ENCODE peak calls at places on chromosome 2, in four cellular contexts. One of them, this sample, is unnamed.

GRCh38 chr2:177616731-177617130 is 224.2 kb downstream of the AGPS start:
- DNase-seq in vagina: no peak
- DNase-seq in stomach: no peak
- DNase-seq in H54: no peak
- DNase-seq in this sample: no peak

GRCh38 chr2:236262238-236262637 is 2.0 kb downstream of the ASB18 start:
- DNase-seq in vagina: peak
- DNase-seq in stomach: no peak
- DNase-seq in H54: no peak
- DNase-seq in this sample: no peak

GRCh38 chr2:101893676-101894381 is 97.9 kb upstream of the IL1R2 start:
- DNase-seq in vagina: no peak
- DNase-seq in stomach: no peak
- DNase-seq in H54: no peak
- DNase-seq in this sample: no peak

GRCh38 chr2:7498927-7499489 is 581.8 kb downstream of the RNF144A start:
- DNase-seq in vagina: no peak
- DNase-seq in stomach: no peak
- DNase-seq in H54: no peak
- DNase-seq in this sample: no peak

GRCh38 chr2:70531419-70532130 is 22.1 kb downstream of the TGFA start:
- DNase-seq in vagina: no peak
- DNase-seq in stomach: no peak
- DNase-seq in H54: no peak
- DNase-seq in this sample: no peak

GRCh38 chr2:128347701-128348504 is 29.2 kb upstream of the HS6ST1 start:
- DNase-seq in vagina: no peak
- DNase-seq in stomach: peak
- DNase-seq in H54: no peak
- DNase-seq in this sample: no peak

GRCh38 chr2:224284134-224284946 is 117.6 kb downstream of the FAM124B start:
- DNase-seq in vagina: no peak
- DNase-seq in stomach: no peak
- DNase-seq in H54: no peak
- DNase-seq in this sample: peak

GRCh38 chr2:134866498-134867099 is 28.2 kb downstream of the ACMSD start:
- DNase-seq in vagina: no peak
- DNase-seq in stomach: no peak
- DNase-seq in H54: no peak
- DNase-seq in this sample: no peak

GRCh38 chr2:236654496-236654895 is 84.9 kb downstream of the ACKR3 start:
- DNase-seq in vagina: peak
- DNase-seq in stomach: no peak
- DNase-seq in H54: no peak
- DNase-seq in this sample: no peak

GRCh38 chr2:190469770-190470169 is 61.6 kb downstream of the MFSD6 start:
- DNase-seq in vagina: no peak
- DNase-seq in stomach: no peak
- DNase-seq in H54: no peak
- DNase-seq in this sample: peak

GRCh38 chr2:7891312-7891711 is 790.5 kb upstream of the ID2 start:
- DNase-seq in vagina: no peak
- DNase-seq in stomach: no peak
- DNase-seq in H54: no peak
- DNase-seq in this sample: no peak

GRCh38 chr2:224142397-224143312 is 103.6 kb upstream of the SERPINE2 start:
- DNase-seq in vagina: no peak
- DNase-seq in stomach: no peak
- DNase-seq in H54: peak
- DNase-seq in this sample: no peak

GRCh38 chr2:164243315-164243714 is 378.0 kb downstream of the GRB14 start:
- DNase-seq in vagina: no peak
- DNase-seq in stomach: no peak
- DNase-seq in H54: no peak
- DNase-seq in this sample: no peak

GRCh38 chr2:110149330-110150220 is 34.0 kb upstream of the MALL start:
- DNase-seq in vagina: no peak
- DNase-seq in stomach: no peak
- DNase-seq in H54: peak
- DNase-seq in this sample: no peak

GRCh38 chr2:157785200-157785599 is 90.9 kb downstream of the ACVR1 start:
- DNase-seq in vagina: no peak
- DNase-seq in stomach: no peak
- DNase-seq in H54: no peak
- DNase-seq in this sample: no peak

GRCh38 chr2:131077966-131078365 is 15.3 kb downstream of the FAM168B start:
- DNase-seq in vagina: no peak
- DNase-seq in stomach: no peak
- DNase-seq in H54: no peak
- DNase-seq in this sample: no peak

GRCh38 chr2:169361706-169362345 is 508 bp downstream of the LRP2 start:
- DNase-seq in vagina: no peak
- DNase-seq in stomach: no peak
- DNase-seq in H54: no peak
- DNase-seq in this sample: peak

GRCh38 chr2:105857076-105857740 is 112.5 kb downstream of the NCK2 start:
- DNase-seq in vagina: no peak
- DNase-seq in stomach: no peak
- DNase-seq in H54: no peak
- DNase-seq in this sample: no peak

GRCh38 chr2:200007291-200007690 is 51.9 kb downstream of the MAIP1 start:
- DNase-seq in vagina: no peak
- DNase-seq in stomach: no peak
- DNase-seq in H54: no peak
- DNase-seq in this sample: no peak

GRCh38 chr2:74414913-74415761 is 6.3 kb downstream of the C2orf81 start:
- DNase-seq in vagina: no peak
- DNase-seq in stomach: peak
- DNase-seq in H54: no peak
- DNase-seq in this sample: no peak

GRCh38 chr2:145027073-145027459 is 507.1 kb upstream of the ZEB2 start:
- DNase-seq in vagina: no peak
- DNase-seq in stomach: no peak
- DNase-seq in H54: no peak
- DNase-seq in this sample: no peak

GRCh38 chr2:205435970-205436369 is 246.3 kb upstream of the NRP2 start:
- DNase-seq in vagina: no peak
- DNase-seq in stomach: no peak
- DNase-seq in H54: no peak
- DNase-seq in this sample: no peak

GRCh38 chr2:190551928-190552327 is 17.4 kb upstream of the NEMP2 start:
- DNase-seq in vagina: no peak
- DNase-seq in stomach: no peak
- DNase-seq in H54: no peak
- DNase-seq in this sample: no peak

GRCh38 chr2:165471349-165471975 is 2.0 kb downstream of the CSRNP3 start:
- DNase-seq in vagina: no peak
- DNase-seq in stomach: no peak
- DNase-seq in H54: no peak
- DNase-seq in this sample: peak

GRCh38 chr2:226426292-226426736 is 373.3 kb downstream of the IRS1 start:
- DNase-seq in vagina: no peak
- DNase-seq in stomach: no peak
- DNase-seq in H54: no peak
- DNase-seq in this sample: no peak

GRCh38 chr2:234102112-234102511 is 51.6 kb downstream of the SPP2 start:
- DNase-seq in vagina: no peak
- DNase-seq in stomach: peak
- DNase-seq in H54: no peak
- DNase-seq in this sample: no peak

GRCh38 chr2:54859997-54860701 is 136.7 kb downstream of the EML6 start:
- DNase-seq in vagina: no peak
- DNase-seq in stomach: no peak
- DNase-seq in H54: peak
- DNase-seq in this sample: no peak

GRCh38 chr2:202036601-202037037 is 3.0 kb downstream of the FZD7 start:
- DNase-seq in vagina: no peak
- DNase-seq in stomach: no peak
- DNase-seq in H54: no peak
- DNase-seq in this sample: no peak

GRCh38 chr2:62339413-62339812 is 143.5 kb downstream of the B3GNT2 start:
- DNase-seq in vagina: no peak
- DNase-seq in stomach: no peak
- DNase-seq in H54: no peak
- DNase-seq in this sample: peak

GRCh38 chr2:148974126-148974525 is 64.4 kb upstream of the LYPD6B start:
- DNase-seq in vagina: no peak
- DNase-seq in stomach: no peak
- DNase-seq in H54: no peak
- DNase-seq in this sample: no peak

GRCh38 chr2:181275643-181276070 is 181.5 kb upstream of the ITGA4 start:
- DNase-seq in vagina: no peak
- DNase-seq in stomach: no peak
- DNase-seq in H54: no peak
- DNase-seq in this sample: no peak

GRCh38 chr2:189247276-189247675 is 67.7 kb upstream of the COL5A2 start:
- DNase-seq in vagina: no peak
- DNase-seq in stomach: no peak
- DNase-seq in H54: no peak
- DNase-seq in this sample: no peak

GRCh38 chr2:218224206-218224605 is 7.2 kb downstream of the ARPC2 start:
- DNase-seq in vagina: no peak
- DNase-seq in stomach: no peak
- DNase-seq in H54: no peak
- DNase-seq in this sample: no peak

GRCh38 chr2:105775809-105776559 is 31.3 kb downstream of the NCK2 start:
- DNase-seq in vagina: no peak
- DNase-seq in stomach: no peak
- DNase-seq in H54: no peak
- DNase-seq in this sample: no peak

DNA sequence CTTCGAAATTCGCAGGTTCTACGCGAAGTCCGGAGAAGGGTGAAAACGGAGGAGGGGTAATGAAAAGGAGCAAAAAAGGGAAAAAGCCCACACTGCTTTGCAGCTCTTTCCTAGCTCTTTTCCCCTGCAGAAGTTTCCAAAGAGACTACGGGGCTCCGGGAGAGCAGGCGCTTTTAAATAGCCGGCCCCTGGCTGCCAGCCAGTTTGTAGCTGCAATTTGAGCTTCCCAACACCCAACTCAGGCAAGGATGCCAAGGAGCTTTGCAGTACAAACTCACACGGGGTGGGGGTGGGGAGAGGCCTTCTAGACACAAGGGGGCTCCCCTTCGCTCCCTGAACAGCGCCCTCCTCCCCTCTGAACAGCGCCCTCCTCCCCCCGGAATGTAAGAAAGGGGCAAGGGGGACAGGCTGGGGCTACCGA is at the start of gene IGFBP5:
- DNase-seq in vagina: no peak
- DNase-seq in stomach: peak
- DNase-seq in H54: no peak
- DNase-seq in this sample: peak
- TF ChIP-seq POLR2A in vagina: peak
- TF ChIP-seq POLR2A in stomach: no peak
- TF ChIP-seq POLR2A in H54: no peak
- TF ChIP-seq POLR2A in this sample: no peak

GRCh38 chr2:9154061-9154460 is 52.6 kb upstream of the ASAP2 start:
- DNase-seq in vagina: no peak
- DNase-seq in stomach: no peak
- DNase-seq in H54: no peak
- DNase-seq in this sample: no peak
- TF ChIP-seq POLR2A in vagina: no peak
- TF ChIP-seq POLR2A in stomach: no peak
- TF ChIP-seq POLR2A in H54: no peak
- TF ChIP-seq POLR2A in this sample: no peak

DNA sequence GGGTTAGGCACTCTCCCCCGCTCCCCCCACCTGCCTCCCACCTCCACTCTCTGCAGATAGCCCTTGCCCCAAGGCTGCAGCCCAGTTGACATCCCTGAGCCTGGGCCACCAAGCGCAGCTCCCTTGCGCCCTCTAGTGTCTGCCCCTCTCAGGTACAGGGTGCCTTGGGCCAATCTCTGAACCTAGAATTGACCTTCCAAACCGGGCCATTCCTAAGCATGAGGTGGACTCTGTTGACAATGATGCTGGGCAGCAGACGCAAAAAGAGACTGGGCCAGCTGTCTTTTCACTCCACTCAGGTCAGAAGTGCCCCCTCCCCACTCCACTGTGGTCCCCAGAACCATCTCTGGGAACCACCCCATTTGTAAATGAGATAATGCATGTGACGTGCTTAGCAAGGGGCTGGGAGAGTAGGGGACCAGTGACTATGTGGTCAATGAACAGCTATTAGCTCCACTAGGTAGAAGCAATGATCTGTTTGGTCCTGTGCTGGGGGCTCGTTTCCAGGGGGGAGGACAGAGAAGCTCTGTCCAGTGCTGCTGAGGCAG is 43.3 kb upstream of the PLB1 start:
- DNase-seq in vagina: no peak
- DNase-seq in stomach: peak
- DNase-seq in H54: peak
- DNase-seq in this sample: peak
- TF ChIP-seq POLR2A in vagina: no peak
- TF ChIP-seq POLR2A in stomach: no peak
- TF ChIP-seq POLR2A in H54: no peak
- TF ChIP-seq POLR2A in this sample: no peak

GRCh38 chr2:215313219-215313656 is 1.4 kb downstream of the ATIC start:
- DNase-seq in vagina: no peak
- DNase-seq in stomach: no peak
- DNase-seq in H54: no peak
- DNase-seq in this sample: peak

GRCh38 chr2:215315301-215315700 is 3.4 kb downstream of the ATIC start:
- DNase-seq in vagina: no peak
- DNase-seq in stomach: no peak
- DNase-seq in H54: no peak
- DNase-seq in this sample: no peak

GRCh38 chr2:215314896-215315295 is 3.0 kb downstream of the ATIC start:
- DNase-seq in vagina: no peak
- DNase-seq in stomach: no peak
- DNase-seq in H54: no peak
- DNase-seq in this sample: no peak

GRCh38 chr2:215316336-215316735 is 4.5 kb downstream of the ATIC start:
- DNase-seq in vagina: no peak
- DNase-seq in stomach: no peak
- DNase-seq in H54: no peak
- DNase-seq in this sample: no peak

DNA sequence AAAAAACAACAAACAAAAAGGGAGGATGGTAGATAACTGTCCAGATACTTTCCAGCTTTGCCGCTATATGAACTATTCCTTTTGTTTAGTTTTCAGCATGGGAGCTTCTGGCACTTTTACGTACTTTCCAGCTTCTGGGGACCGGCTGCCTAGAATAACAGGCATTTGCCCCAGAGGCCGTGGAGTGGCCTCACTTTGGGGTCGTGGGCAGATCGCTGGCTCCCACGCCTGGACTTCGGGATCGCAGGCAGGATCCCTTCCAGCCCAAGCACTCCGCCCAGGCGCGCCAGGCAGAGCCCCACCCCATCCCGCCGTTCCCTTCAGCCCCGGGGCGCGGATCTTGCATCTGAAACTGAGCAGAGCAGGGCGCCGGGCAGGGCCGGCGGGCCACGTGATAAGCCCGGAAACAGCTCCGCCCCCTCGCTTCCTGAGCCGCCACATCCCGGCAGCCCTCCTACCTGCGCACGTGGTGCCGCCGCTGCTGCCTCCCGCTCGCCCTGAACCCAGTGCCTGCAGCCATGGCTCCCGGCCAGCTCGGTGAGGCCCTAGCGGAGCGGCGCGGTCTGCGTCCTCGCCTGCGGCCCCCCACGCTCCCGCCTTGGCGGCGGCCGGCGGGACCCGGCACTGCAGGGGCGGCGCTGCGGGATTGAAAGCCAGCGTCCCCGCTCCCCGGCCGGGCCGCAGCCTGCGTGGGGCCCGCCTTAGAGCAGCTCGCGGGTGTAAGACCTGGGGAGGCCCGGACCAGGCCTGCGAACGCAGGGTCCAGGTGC is at the start of gene ATIC:
- DNase-seq in vagina: no peak
- DNase-seq in stomach: peak
- DNase-seq in H54: peak
- DNase-seq in this sample: peak
- TF ChIP-seq POLR2A in vagina: peak
- TF ChIP-seq POLR2A in stomach: no peak
- TF ChIP-seq POLR2A in H54: peak
- TF ChIP-seq POLR2A in this sample: peak

This sample was measured in erythroblast.